ENCODE peak calls at places on chromosomes 11 and 22, in six cellular contexts. C, S, Y, N, Z and D are unnamed samples.

GRCh38 chr11:103683581-103683980 is 352.9 kb upstream of the DDI1 start:
- DNase-seq in C (peak), S (no peak), Y (no peak), N (no peak), Z (no peak), D (no peak)

GRCh38 chr11:65468874-65469333 is 29.9 kb upstream of the MALAT1 start:
- DNase-seq in C (peak), S (peak), Y (peak), N (peak), Z (peak), D (peak)

GRCh38 chr22:30398685-30399680 is 2.2 kb downstream of the SEC14L2 start:
- DNase-seq in C (no peak), S (no peak), Y (no peak), N (no peak), Z (no peak), D (no peak)

GRCh38 chr11:127074151-127074761 is 73.7 kb upstream of the KIRREL3 start:
- DNase-seq in C (peak), S (peak), Y (peak), N (peak), Z (peak), D (peak)

GRCh38 chr11:108135845-108136599 is 14.7 kb downstream of the ACAT1 start:
- DNase-seq in C (peak), S (no peak), Y (no peak), N (peak), Z (peak), D (no peak)

GRCh38 chr11:62850911-62851806 is 11.8 kb upstream of the WDR74 start:
- DNase-seq in C (no peak), S (peak), Y (no peak), N (peak), Z (no peak), D (no peak)

GRCh38 chr11:33721291-33721840 is 14.9 kb downstream of the CD59 start:
- DNase-seq in C (peak), S (no peak), Y (no peak), N (no peak), Z (peak), D (no peak)

GRCh38 chr11:67371549-67372231 is 1.7 kb downstream of the CLCF1 start:
- DNase-seq in C (peak), S (peak), Y (peak), N (peak), Z (peak), D (peak)

GRCh38 chr11:70783356-70783755 is 385.0 kb downstream of the CTTN start:
- DNase-seq in C (no peak), S (no peak), Y (no peak), N (no peak), Z (peak), D (no peak)

GRCh38 chr22:45608763-45609180 is 62.9 kb upstream of the ATXN10 start:
- DNase-seq in C (peak), S (no peak), Y (no peak), N (no peak), Z (peak), D (no peak)

GRCh38 chr11:27183672-27184457 is 143.2 kb downstream of the BBOX1 start:
- DNase-seq in C (peak), S (no peak), Y (peak), N (peak), Z (peak), D (peak)

GRCh38 chr22:49334976-49335375 is 492.7 kb downstream of the BRD1 start:
- DNase-seq in C (no peak), S (no peak), Y (no peak), N (no peak), Z (no peak), D (no peak)

GRCh38 chr11:64649304-64649703 is 58.3 kb downstream of the SLC22A12 start:
- DNase-seq in C (peak), S (no peak), Y (peak), N (peak), Z (peak), D (peak)

GRCh38 chr11:95977534-95978174 is 53.7 kb upstream of the MTMR2 start:
- DNase-seq in C (peak), S (no peak), Y (no peak), N (no peak), Z (peak), D (no peak)

GRCh38 chr11:8206251-8207079 is 37.6 kb upstream of the RIC3 start:
- DNase-seq in C (peak), S (no peak), Y (peak), N (no peak), Z (no peak), D (no peak)

GRCh38 chr11:3206922-3207204 is 11.8 kb downstream of the MRGPRG start:
- DNase-seq in C (no peak), S (no peak), Y (no peak), N (no peak), Z (no peak), D (no peak)

GRCh38 chr22:30943368-30943767 is 25.2 kb downstream of the MORC2 start:
- DNase-seq in C (no peak), S (no peak), Y (no peak), N (no peak), Z (no peak), D (no peak)

GRCh38 chr22:31612891-31613285 is 49.1 kb downstream of the PISD start:
- DNase-seq in C (no peak), S (no peak), Y (no peak), N (no peak), Z (no peak), D (no peak)

GRCh38 chr11:28072321-28072720 is 35.6 kb downstream of the KIF18A start:
- DNase-seq in C (peak), S (no peak), Y (no peak), N (no peak), Z (peak), D (no peak)

GRCh38 chr22:29308791-29309262 is 2.4 kb downstream of the GAS2L1 start:
- DNase-seq in C (peak), S (no peak), Y (no peak), N (no peak), Z (peak), D (no peak)

GRCh38 chr11:44006882-44007495 is 40.8 kb upstream of the ACCSL start:
- DNase-seq in C (no peak), S (no peak), Y (no peak), N (no peak), Z (no peak), D (no peak)

GRCh38 chr11:16777576-16777975 is 39.1 kb downstream of the C11orf58 start:
- DNase-seq in C (no peak), S (no peak), Y (no peak), N (no peak), Z (no peak), D (no peak)

GRCh38 chr11:34970033-34970432 is 53.6 kb downstream of the PDHX start:
- DNase-seq in C (no peak), S (no peak), Y (no peak), N (no peak), Z (no peak), D (no peak)

GRCh38 chr11:34002420-34002819 is 49.1 kb upstream of the CAPRIN1 start:
- DNase-seq in C (no peak), S (no peak), Y (no peak), N (no peak), Z (no peak), D (no peak)

GRCh38 chr11:111483431-111483830 is 28.8 kb downstream of the BTG4 start:
- DNase-seq in C (no peak), S (no peak), Y (no peak), N (no peak), Z (no peak), D (no peak)

GRCh38 chr22:44042822-44043221 is 18.7 kb downstream of the PARVB start:
- DNase-seq in C (no peak), S (no peak), Y (no peak), N (no peak), Z (peak), D (no peak)

GRCh38 chr11:12824281-12825041 is 150.2 kb downstream of the TEAD1 start:
- DNase-seq in C (peak), S (no peak), Y (no peak), N (no peak), Z (no peak), D (no peak)